ENCODE peak calls at places on chromosomes 7 and 10, in ten cellular contexts. P is dorsolateral prefrontal cortex, R is spleen, V is HCT116, G is retinal pigment epithelial cell, U is coronary artery, S is PC-9, X is IMR-90, J is HFF-Myc, W is GM12865. A is an unnamed sample.

GRCh38 chr7:157832866-157833607 is 496.2 kb downstream of the DNAJB6 start:
- DNase-seq in P (no peak), R (peak; percentile 47), V (no peak), G (no peak), U (no peak), S (no peak), X (no peak), J (no peak), W (no peak), A (no peak)

GRCh38 chr7:18831381-18831901 is 286.0 kb downstream of the TWIST1 start:
- DNase-seq in P (no peak), R (no peak), V (no peak), G (no peak), U (no peak), S (no peak), X (peak; percentile 41), J (no peak), W (no peak), A (peak; percentile 22)

GRCh38 chr10:99730026-99730425 is 1.9 kb downstream of the COX15 start:
- DNase-seq in P (no peak), R (no peak), V (no peak), G (peak; percentile 71), U (no peak), S (no peak), X (peak; percentile 70), J (no peak), W (no peak), A (peak; percentile 87)

GRCh38 chr7:151311294-151311864 is 30.2 kb upstream of the NUB1 start:
- DNase-seq in P (no peak), R (no peak), V (no peak), G (no peak), U (no peak), S (no peak), X (no peak), J (no peak), W (peak; percentile 51), A (no peak)

GRCh38 chr10:29834990-29835569 is 200.3 kb upstream of the SVIL start:
- DNase-seq in P (no peak), R (no peak), V (no peak), G (no peak), U (no peak), S (no peak), X (peak; percentile 50), J (peak; percentile 65), W (no peak), A (peak; percentile 42)

GRCh38 chr7:132739271-132739955 is 163.1 kb upstream of the PLXNA4 start:
- DNase-seq in P (peak; percentile 77), R (no peak), V (no peak), G (no peak), U (no peak), S (peak; percentile 32), X (peak; percentile 93), J (peak; percentile 45), W (no peak), A (peak; percentile 78)

GRCh38 chr7:2471396-2471795 is 4.8 kb downstream of the GRIFIN start:
- DNase-seq in P (no peak), R (no peak), V (no peak), G (no peak), U (peak; percentile 69), S (no peak), X (peak; percentile 25), J (no peak), W (no peak), A (peak; percentile 59)

GRCh38 chr7:18457832-18458231 is 37.7 kb upstream of the HDAC9 start:
- DNase-seq in P (no peak), R (no peak), V (no peak), G (no peak), U (no peak), S (peak; percentile 70), X (no peak), J (no peak), W (no peak), A (peak; percentile 78)

GRCh38 chr10:118980870-118981269 is 48.6 kb upstream of the NANOS1 start:
- DNase-seq in P (no peak), R (no peak), V (no peak), G (no peak), U (no peak), S (no peak), X (no peak), J (no peak), W (no peak), A (no peak)

GRCh38 chr10:110566472-110567200 is 859 bp upstream of the SMC3 start:
- DNase-seq in P (no peak), R (peak; percentile 73), V (no peak), G (no peak), U (no peak), S (no peak), X (no peak), J (peak; percentile 9), W (no peak), A (no peak)

GRCh38 chr7:20236043-20236442 is 18.9 kb upstream of the MACC1 start:
- DNase-seq in P (no peak), R (no peak), V (no peak), G (no peak), U (no peak), S (no peak), X (no peak), J (no peak), W (no peak), A (no peak)

GRCh38 chr7:102297487-102298218 is 11.0 kb downstream of the SH2B2 start:
- DNase-seq in P (no peak), R (no peak), V (no peak), G (no peak), U (no peak), S (no peak), X (no peak), J (no peak), W (no peak), A (no peak)

GRCh38 chr7:102304668-102305067 is 18.0 kb downstream of the SH2B2 start:
- DNase-seq in P (no peak), R (peak; percentile 79), V (no peak), G (no peak), U (no peak), S (no peak), X (no peak), J (no peak), W (peak; percentile 3), A (no peak)

GRCh38 chr7:102302025-102302424 is 15.4 kb downstream of the SH2B2 start:
- DNase-seq in P (no peak), R (no peak), V (no peak), G (no peak), U (no peak), S (no peak), X (no peak), J (no peak), W (peak; percentile 4), A (no peak)

GRCh38 chr7:102303669-102304422 is 17.2 kb downstream of the SH2B2 start:
- DNase-seq in P (no peak), R (peak; percentile 75), V (no peak), G (no peak), U (no peak), S (no peak), X (no peak), J (no peak), W (peak; percentile 44), A (peak; percentile 12)

GRCh38 chr7:102300643-102301211 is 14.1 kb downstream of the SH2B2 start:
- DNase-seq in P (no peak), R (no peak), V (no peak), G (no peak), U (no peak), S (no peak), X (no peak), J (no peak), W (peak; percentile 2), A (no peak)
- TF ChIP-seq CTCF in P (no peak), R (peak; percentile 6), V (no peak), G (peak; percentile 51), U (no peak), S (no peak), X (no peak), J (peak; percentile 15), W (no peak), A (no peak)

DNA sequence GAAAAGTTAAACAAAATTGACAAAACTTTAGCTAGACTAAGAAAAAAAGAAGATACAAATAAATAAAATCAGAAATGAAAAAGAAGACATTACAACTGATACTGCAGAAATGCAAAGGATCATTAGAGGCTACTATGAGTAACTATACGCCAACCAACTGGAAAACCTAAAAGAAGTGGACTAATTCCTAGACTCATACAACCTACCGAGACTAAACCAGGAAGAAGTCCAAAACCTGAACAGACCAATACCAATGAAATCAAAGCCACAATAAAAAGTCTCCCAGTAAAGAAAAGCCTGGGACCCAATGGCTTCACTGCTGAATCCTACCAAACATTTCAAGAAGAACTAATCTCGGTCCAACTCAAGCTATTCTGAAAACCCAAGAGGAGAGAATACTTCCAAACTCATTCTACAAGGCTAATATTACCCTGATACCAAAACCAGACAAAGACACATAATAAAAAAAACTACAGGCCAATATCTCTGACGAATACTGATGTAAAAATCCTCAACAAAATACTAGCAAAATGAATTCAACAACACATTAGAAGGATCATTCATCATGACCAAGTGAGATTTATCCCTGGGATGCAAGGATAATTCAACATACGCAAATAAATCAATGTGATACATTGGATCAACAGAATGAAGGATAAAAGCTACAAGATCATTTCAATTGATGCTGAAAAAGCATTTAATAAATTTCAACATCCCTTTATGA is 20.3 kb downstream of the ELAPOR2 start:
- DNase-seq in P (no peak), R (no peak), V (no peak), G (no peak), U (no peak), S (no peak), X (no peak), J (no peak), W (no peak), A (no peak)
- H3K4me3 ChIP-seq in P (peak overlapping the region; percentile 25), R (peak overlapping the region; percentile 23), V (peak overlapping the region; percentile 78), G (peak overlapping the region; percentile 32), U (no peak overlapping the region), S (peak overlapping the region; percentile 88), X (no peak overlapping the region), J (no peak overlapping the region), W (no peak overlapping the region), A (peak overlapping the region; percentile 16)

DNA sequence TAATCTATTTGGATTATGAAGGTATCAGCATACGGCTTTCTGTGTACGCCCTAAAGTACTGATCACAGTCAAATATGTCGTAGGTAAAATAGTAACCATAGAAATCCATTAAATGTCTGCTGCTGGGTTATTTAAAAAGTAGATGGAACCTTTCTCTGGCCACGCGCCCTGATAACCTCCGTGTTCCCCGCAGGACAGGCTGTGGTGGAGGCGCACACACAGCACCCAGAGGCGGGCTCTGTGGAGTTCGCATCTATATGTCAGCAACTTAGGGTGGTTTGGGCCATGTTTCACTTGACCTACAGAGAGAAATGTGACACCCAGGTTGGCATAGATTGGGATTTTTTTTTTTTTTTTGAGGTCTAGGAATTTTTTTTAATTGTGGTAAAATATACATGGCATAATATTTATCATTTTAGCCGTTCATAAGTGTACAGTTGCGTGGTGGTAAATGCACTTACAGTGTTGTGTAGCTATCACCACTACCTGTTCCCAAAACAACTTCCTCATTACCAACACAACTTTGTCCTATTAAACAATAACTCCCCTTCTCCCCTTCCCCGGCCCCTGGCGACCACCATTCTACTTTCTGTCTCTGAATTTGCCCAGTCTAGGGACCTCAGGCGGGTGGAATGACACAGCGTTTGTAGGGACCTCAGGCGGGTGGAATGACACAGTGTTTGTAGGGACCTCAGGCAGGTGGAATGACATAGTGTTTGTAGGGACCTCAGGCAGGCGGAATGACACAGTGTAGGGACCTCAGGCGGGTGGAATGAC is 15.4 kb downstream of the PPP2R2D start:
- DNase-seq in P (no peak), R (peak; percentile 23), V (no peak), G (no peak), U (no peak), S (no peak), X (no peak), J (no peak), W (no peak), A (no peak)
- TF ChIP-seq CTCF in P (no peak), R (no peak), V (no peak), G (no peak), U (no peak), S (no peak), X (no peak), J (no peak), W (no peak), A (no peak)

GRCh38 chr7:128027485-128027980 is 3.7 kb downstream of the LRRC4 start:
- DNase-seq in P (no peak), R (no peak), V (no peak), G (no peak), U (no peak), S (no peak), X (peak; percentile 25), J (no peak), W (no peak), A (no peak)
- H3K4me3 ChIP-seq in P (peak overlapping the region; percentile 72), R (peak overlapping the region; percentile 12), V (no peak overlapping the region), G (peak overlapping the region; percentile 5), U (no peak overlapping the region), S (no peak overlapping the region), X (no peak overlapping the region), J (no peak overlapping the region), W (no peak overlapping the region), A (no peak overlapping the region)